ENCODE peak calls at places on chromosomes 7 and 10, in five cellular contexts. D, X, E, G and N are unnamed samples.

GRCh38 chr10:23522345-23522744 is 83.5 kb downstream of the OTUD1 start:
- DNase-seq in X (peak; percentile 9), D (no peak), E (no peak), G (no peak), N (no peak)

GRCh38 chr10:79266543-79267312 is 80.5 kb upstream of the PPIF start:
- DNase-seq in D (no peak), E (peak; percentile 84), G (no peak), X (peak; percentile 97), N (no peak)

GRCh38 chr10:21496285-21497176 is 29.0 kb downstream of the SKIDA1 start:
- DNase-seq in X (peak; percentile 67), G (peak; percentile 57), E (peak; percentile 81), D (peak; percentile 28), N (peak; percentile 62)

GRCh38 chr10:83880252-83880791 is 259.0 kb upstream of the GHITM start:
- DNase-seq in E (no peak), X (no peak), G (no peak), D (no peak), N (no peak)

GRCh38 chr10:16915308-16915707 is 98.1 kb upstream of the RSU1 start:
- DNase-seq in X (peak; percentile 19), E (no peak), G (no peak), D (no peak), N (peak; percentile 36)

GRCh38 chr10:121994429-121994881 is 5.5 kb downstream of the TACC2 start:
- DNase-seq in G (no peak), E (no peak), X (no peak), D (no peak), N (no peak)

GRCh38 chr10:100775346-100775745 is 30.0 kb downstream of the PAX2 start:
- DNase-seq in X (no peak), E (no peak), G (no peak), D (no peak), N (no peak)

GRCh38 chr7:151699147-151699546 is 177.8 kb downstream of the PRKAG2 start:
- DNase-seq in X (peak; percentile 93), G (no peak), D (no peak), E (no peak), N (no peak)

GRCh38 chr7:144786522-144786921 is 49.3 kb downstream of the TPK1 start:
- DNase-seq in X (no peak), E (peak; percentile 13), G (no peak), D (no peak), N (no peak)

GRCh38 chr10:11209810-11210141 is 192.1 kb downstream of the CELF2 start:
- DNase-seq in G (no peak), D (no peak), E (no peak), X (no peak), N (no peak)

GRCh38 chr10:6052247-6053221 is 9.6 kb downstream of the IL2RA start:
- DNase-seq in G (peak; percentile 80), D (peak; percentile 33), E (no peak), X (no peak), N (no peak)

GRCh38 chr7:77310982-77311381 is 105.2 kb downstream of the GSAP start:
- DNase-seq in X (no peak), D (no peak), G (no peak), E (no peak), N (no peak)

GRCh38 chr10:106978746-106979145 is 185.8 kb downstream of the SORCS1 start:
- DNase-seq in D (no peak), G (no peak), X (no peak), E (no peak), N (no peak)

GRCh38 chr10:114367676-114368391 is 36.5 kb downstream of the AFAP1L2 start:
- DNase-seq in D (no peak), E (no peak), G (no peak), X (no peak), N (no peak)

GRCh38 chr7:24169077-24169624 is 114.8 kb upstream of the NPY start:
- DNase-seq in G (no peak), E (no peak), D (no peak), X (no peak), N (no peak)

GRCh38 chr7:132376361-132377013 is 199.8 kb downstream of the PLXNA4 start:
- DNase-seq in X (no peak), G (no peak), E (no peak), D (no peak), N (no peak)

GRCh38 chr7:120792091-120792860 is 65.7 kb downstream of the TSPAN12 start:
- DNase-seq in G (peak; percentile 55), D (peak; percentile 12), X (peak; percentile 75), E (peak; percentile 74), N (peak; percentile 87)

GRCh38 chr7:66930341-66930740 is 9.3 kb downstream of the TMEM248 start:
- DNase-seq in D (no peak), G (no peak), X (peak; percentile 30), E (peak; percentile 26), N (peak; percentile 79)

GRCh38 chr10:78185693-78186055 is 152.0 kb downstream of the RPS24 start:
- DNase-seq in D (no peak), X (no peak), G (no peak), E (no peak), N (no peak)

GRCh38 chr7:15104411-15105092 is 202.0 kb upstream of the DGKB start:
- DNase-seq in X (no peak), G (no peak), E (no peak), D (no peak), N (no peak)

GRCh38 chr10:32103721-32104120 is 47.5 kb upstream of the KIF5B start:
- DNase-seq in X (no peak), G (no peak), D (no peak), E (no peak), N (no peak)

GRCh38 chr7:158602905-158603772 is 15.5 kb upstream of the PTPRN2 start:
- DNase-seq in D (no peak), G (no peak), E (no peak), X (peak; percentile 20), N (no peak)

GRCh38 chr10:43322769-43323168 is 48.7 kb upstream of the FXYD4 start:
- DNase-seq in E (no peak), D (peak; percentile 69), X (peak; percentile 57), G (peak; percentile 71), N (peak; percentile 97)

GRCh38 chr7:102230593-102230992 is 56.1 kb upstream of the SH2B2 start:
- DNase-seq in E (no peak), D (no peak), G (no peak), X (peak; percentile 83), N (no peak)

GRCh38 chr10:100562806-100563293 is 27.1 kb downstream of the HIF1AN start:
- DNase-seq in E (peak; percentile 72), D (peak; percentile 12), X (peak; percentile 62), G (peak; percentile 19), N (peak; percentile 80)

GRCh38 chr10:57979986-57980385 is 287.7 kb downstream of the IPMK start:
- DNase-seq in D (no peak), G (no peak), X (peak; percentile 24), E (no peak), N (no peak)

GRCh38 chr7:71286336-71286735 is 154.4 kb downstream of the GALNT17 start:
- DNase-seq in D (no peak), E (no peak), G (no peak), X (no peak), N (no peak)